ENCODE peak calls at places on chromosome 4, in five cellular contexts. I is naive B cell, G is HEK293T, H is MM.1S, F is endodermal cell. T is an unnamed sample.

GRCh38 chr4:116952530-116953108 is 132.8 kb downstream of the TRAM1L1 start:
- DNase-seq in G (no peak), I (no peak), H (no peak), F (no peak), T (no peak)

GRCh38 chr4:142558851-142559250 is 287.2 kb downstream of the INPP4B start:
- DNase-seq in H (no peak), F (no peak), G (no peak), I (no peak), T (no peak)

GRCh38 chr4:37858877-37859276 is 32.0 kb upstream of the TBC1D1 start:
- DNase-seq in G (no peak), F (no peak), I (no peak), H (no peak), T (no peak)

GRCh38 chr4:2141762-2142520 is 82.8 kb downstream of the NAT8L start:
- DNase-seq in H (no peak), F (peak), G (no peak), I (no peak), T (no peak)

GRCh38 chr4:5399790-5400421 is 308.5 kb downstream of the EVC2 start:
- DNase-seq in G (peak), H (peak), I (no peak), F (peak), T (peak)

GRCh38 chr4:156559346-156559745 is 412.3 kb downstream of the PDGFC start:
- DNase-seq in G (no peak), I (no peak), H (no peak), F (no peak), T (no peak)

GRCh38 chr4:156113138-156113537 is 159.5 kb upstream of the CTSO start:
- DNase-seq in F (no peak), H (peak), G (no peak), I (no peak), T (no peak)

GRCh38 chr4:100022792-100023222 is 72.7 kb upstream of the H2AZ1 start:
- DNase-seq in H (no peak), G (no peak), F (peak), I (no peak), T (no peak)

GRCh38 chr4:48340276-48340904 is 939 bp upstream of the SLAIN2 start:
- DNase-seq in H (no peak), I (no peak), G (peak), F (peak), T (peak)

GRCh38 chr4:14254252-14254651 is 626.7 kb upstream of the BOD1L1 start:
- DNase-seq in H (peak), G (peak), F (peak), I (peak), T (no peak)

GRCh38 chr4:749771-750666 is 44.4 kb downstream of the PCGF3 start:
- DNase-seq in F (no peak), G (no peak), I (no peak), H (no peak), T (no peak)

GRCh38 chr4:108512615-108513505 is 107.5 kb upstream of the RPL34 start:
- DNase-seq in H (no peak), F (peak), G (peak), I (no peak), T (no peak)

GRCh38 chr4:83484500-83485431 is at the start of gene ABRAXAS1:
- DNase-seq in G (peak), H (peak), I (peak), F (peak), T (peak)

GRCh38 chr4:19494958-19495357 is 756.7 kb upstream of the SLIT2 start:
- DNase-seq in F (no peak), G (no peak), I (no peak), H (no peak), T (no peak)

GRCh38 chr4:90730752-90731151 is 603.6 kb downstream of the CCSER1 start:
- DNase-seq in I (no peak), F (no peak), H (no peak), G (no peak), T (no peak)

GRCh38 chr4:6781561-6781960 is 966 bp upstream of the KIAA0232 start:
- DNase-seq in I (peak), H (no peak), G (no peak), F (no peak), T (no peak)

GRCh38 chr4:126338572-126338971 is 1023.8 kb downstream of the FAT4 start:
- DNase-seq in G (no peak), F (no peak), I (no peak), H (no peak), T (no peak)

GRCh38 chr4:38529189-38530115 is 134.5 kb upstream of the KLF3 start:
- DNase-seq in F (peak), H (no peak), G (no peak), I (peak), T (peak)

GRCh38 chr4:89482926-89483595 is 175.5 kb upstream of the GPRIN3 start:
- DNase-seq in I (no peak), G (no peak), F (no peak), H (no peak), T (no peak)

GRCh38 chr4:128803783-128804182 is 5.7 kb upstream of the JADE1 start:
- DNase-seq in F (no peak), I (no peak), H (peak), G (no peak), T (no peak)

GRCh38 chr4:101014417-101014816 is 332.9 kb downstream of the PPP3CA start:
- DNase-seq in F (no peak), I (no peak), G (no peak), H (no peak), T (no peak)

GRCh38 chr4:2932951-2933565 is 30.1 kb downstream of the NOP14 start:
- DNase-seq in I (no peak), G (no peak), F (peak), H (no peak), T (peak)

GRCh38 chr4:73676881-73677323 is 56.7 kb upstream of the RASSF6 start:
- DNase-seq in H (no peak), G (no peak), F (no peak), I (no peak), T (peak)

GRCh38 chr4:165537028-165537648 is 158.3 kb downstream of the CPE start:
- DNase-seq in F (no peak), I (peak), H (peak), G (peak), T (peak)

GRCh38 chr4:88144048-88144447 is 14.4 kb downstream of the ABCG2 start:
- DNase-seq in G (no peak), F (no peak), H (no peak), I (no peak), T (no peak)

GRCh38 chr4:130738233-130738632 is 1642.3 kb downstream of the C4orf33 start:
- DNase-seq in I (no peak), F (peak), G (no peak), H (no peak), T (no peak)

T was measured in germinal center.